ENCODE peak calls at places on chromosomes 11 and 22, in eight cellular contexts. One of them, this sample, is unnamed.

GRCh38 chr11:73661035-73661628 is 14.8 kb downstream of the PLEKHB1 start:
- DNase-seq in mucosa of descending colon: peak; percentile 92
- DNase-seq in body of pancreas: peak; percentile 88
- DNase-seq in RWPE1: peak; percentile 95
- DNase-seq in gastrocnemius medialis: peak; percentile 78
- DNase-seq in fibroblast of pulmonary artery: peak; percentile 87
- DNase-seq in lower lobe of right lung: peak; percentile 90
- DNase-seq in A549: peak; percentile 78
- DNase-seq in this sample: peak; percentile 67

GRCh38 chr22:44497904-44498242 is at the start of gene RTL6:
- DNase-seq in mucosa of descending colon: no peak
- DNase-seq in body of pancreas: no peak
- DNase-seq in RWPE1: no peak
- DNase-seq in gastrocnemius medialis: no peak
- DNase-seq in fibroblast of pulmonary artery: no peak
- DNase-seq in lower lobe of right lung: no peak
- DNase-seq in A549: no peak
- DNase-seq in this sample: no peak

GRCh38 chr11:14657841-14658240 is 14.2 kb downstream of the PDE3B start:
- DNase-seq in mucosa of descending colon: no peak
- DNase-seq in body of pancreas: no peak
- DNase-seq in RWPE1: no peak
- DNase-seq in gastrocnemius medialis: no peak
- DNase-seq in fibroblast of pulmonary artery: no peak
- DNase-seq in lower lobe of right lung: no peak
- DNase-seq in A549: no peak
- DNase-seq in this sample: no peak

GRCh38 chr11:110337570-110338193 is 41.3 kb upstream of the RDX start:
- DNase-seq in mucosa of descending colon: no peak
- DNase-seq in body of pancreas: no peak
- DNase-seq in RWPE1: peak; percentile 46
- DNase-seq in gastrocnemius medialis: no peak
- DNase-seq in fibroblast of pulmonary artery: peak; percentile 40
- DNase-seq in lower lobe of right lung: no peak
- DNase-seq in A549: no peak
- DNase-seq in this sample: peak; percentile 92

GRCh38 chr11:31240340-31240904 is 129.1 kb downstream of the DCDC1 start:
- DNase-seq in mucosa of descending colon: peak; percentile 13
- DNase-seq in body of pancreas: peak; percentile 18
- DNase-seq in RWPE1: no peak
- DNase-seq in gastrocnemius medialis: no peak
- DNase-seq in fibroblast of pulmonary artery: peak; percentile 69
- DNase-seq in lower lobe of right lung: no peak
- DNase-seq in A549: peak; percentile 73
- DNase-seq in this sample: peak; percentile 58

GRCh38 chr11:93089474-93090102 is 108.2 kb downstream of the SLC36A4 start:
- DNase-seq in mucosa of descending colon: peak; percentile 68
- DNase-seq in body of pancreas: no peak
- DNase-seq in RWPE1: no peak
- DNase-seq in gastrocnemius medialis: no peak
- DNase-seq in fibroblast of pulmonary artery: peak; percentile 53
- DNase-seq in lower lobe of right lung: no peak
- DNase-seq in A549: peak; percentile 43
- DNase-seq in this sample: peak; percentile 61

GRCh38 chr11:15815246-15816209 is 540.8 kb downstream of the SOX6 start:
- DNase-seq in mucosa of descending colon: peak; percentile 62
- DNase-seq in body of pancreas: no peak
- DNase-seq in RWPE1: no peak
- DNase-seq in gastrocnemius medialis: no peak
- DNase-seq in fibroblast of pulmonary artery: peak; percentile 76
- DNase-seq in lower lobe of right lung: no peak
- DNase-seq in A549: no peak
- DNase-seq in this sample: peak; percentile 68

GRCh38 chr11:563812-564578 is 3.2 kb downstream of the RASSF7 start:
- DNase-seq in mucosa of descending colon: no peak
- DNase-seq in body of pancreas: no peak
- DNase-seq in RWPE1: no peak
- DNase-seq in gastrocnemius medialis: no peak
- DNase-seq in fibroblast of pulmonary artery: no peak
- DNase-seq in lower lobe of right lung: no peak
- DNase-seq in A549: no peak
- DNase-seq in this sample: peak; percentile 56

GRCh38 chr22:19228174-19228573 is 49.6 kb upstream of the SLC25A1 start:
- DNase-seq in mucosa of descending colon: no peak
- DNase-seq in body of pancreas: no peak
- DNase-seq in RWPE1: no peak
- DNase-seq in gastrocnemius medialis: no peak
- DNase-seq in fibroblast of pulmonary artery: no peak
- DNase-seq in lower lobe of right lung: no peak
- DNase-seq in A549: no peak
- DNase-seq in this sample: no peak

GRCh38 chr11:84886344-84886743 is 740.8 kb downstream of the DLG2 start:
- DNase-seq in mucosa of descending colon: no peak
- DNase-seq in body of pancreas: no peak
- DNase-seq in RWPE1: no peak
- DNase-seq in gastrocnemius medialis: no peak
- DNase-seq in fibroblast of pulmonary artery: no peak
- DNase-seq in lower lobe of right lung: no peak
- DNase-seq in A549: no peak
- DNase-seq in this sample: no peak

GRCh38 chr11:9568854-9569587 is 4.4 kb upstream of the WEE1 start:
- DNase-seq in mucosa of descending colon: peak; percentile 91
- DNase-seq in body of pancreas: peak; percentile 83
- DNase-seq in RWPE1: peak; percentile 78
- DNase-seq in gastrocnemius medialis: peak; percentile 50
- DNase-seq in fibroblast of pulmonary artery: peak; percentile 94
- DNase-seq in lower lobe of right lung: peak; percentile 61
- DNase-seq in A549: peak; percentile 90
- DNase-seq in this sample: peak; percentile 100

GRCh38 chr11:75198278-75198948 is 42.2 kb upstream of the TPBGL start:
- DNase-seq in mucosa of descending colon: no peak
- DNase-seq in body of pancreas: no peak
- DNase-seq in RWPE1: peak; percentile 7
- DNase-seq in gastrocnemius medialis: no peak
- DNase-seq in fibroblast of pulmonary artery: no peak
- DNase-seq in lower lobe of right lung: no peak
- DNase-seq in A549: no peak
- DNase-seq in this sample: peak; percentile 49

GRCh38 chr11:8832571-8833260 is 78.3 kb upstream of the AKIP1 start:
- DNase-seq in mucosa of descending colon: no peak
- DNase-seq in body of pancreas: no peak
- DNase-seq in RWPE1: peak; percentile 77
- DNase-seq in gastrocnemius medialis: no peak
- DNase-seq in fibroblast of pulmonary artery: peak; percentile 60
- DNase-seq in lower lobe of right lung: peak; percentile 67
- DNase-seq in A549: no peak
- DNase-seq in this sample: peak; percentile 80

GRCh38 chr22:25475554-25476022 is 88.9 kb upstream of the GRK3 start:
- DNase-seq in mucosa of descending colon: no peak
- DNase-seq in body of pancreas: no peak
- DNase-seq in RWPE1: no peak
- DNase-seq in gastrocnemius medialis: no peak
- DNase-seq in fibroblast of pulmonary artery: peak; percentile 52
- DNase-seq in lower lobe of right lung: no peak
- DNase-seq in A549: peak; percentile 6
- DNase-seq in this sample: no peak

GRCh38 chr11:11279956-11280689 is 72.9 kb downstream of the CSNK2A3 start:
- DNase-seq in mucosa of descending colon: peak; percentile 16
- DNase-seq in body of pancreas: no peak
- DNase-seq in RWPE1: no peak
- DNase-seq in gastrocnemius medialis: no peak
- DNase-seq in fibroblast of pulmonary artery: peak; percentile 6
- DNase-seq in lower lobe of right lung: no peak
- DNase-seq in A549: no peak
- DNase-seq in this sample: peak; percentile 44

GRCh38 chr22:24230911-24231656 is 13.8 kb downstream of the GGT5 start:
- DNase-seq in mucosa of descending colon: peak; percentile 77
- DNase-seq in body of pancreas: peak; percentile 70
- DNase-seq in RWPE1: no peak
- DNase-seq in gastrocnemius medialis: no peak
- DNase-seq in fibroblast of pulmonary artery: no peak
- DNase-seq in lower lobe of right lung: peak; percentile 82
- DNase-seq in A549: no peak
- DNase-seq in this sample: no peak
- TF ChIP-seq CTCF in mucosa of descending colon: no peak
- TF ChIP-seq CTCF in body of pancreas: peak; percentile 41
- TF ChIP-seq CTCF in RWPE1: no peak
- TF ChIP-seq CTCF in gastrocnemius medialis: peak; percentile 21
- TF ChIP-seq CTCF in fibroblast of pulmonary artery: peak; percentile 34
- TF ChIP-seq CTCF in lower lobe of right lung: peak; percentile 52
- TF ChIP-seq CTCF in A549: peak; percentile 24
- TF ChIP-seq CTCF in this sample: peak; percentile 46

GRCh38 chr22:37058917-37059701 is 7.6 kb downstream of the KCTD17 start:
- DNase-seq in mucosa of descending colon: no peak
- DNase-seq in body of pancreas: no peak
- DNase-seq in RWPE1: no peak
- DNase-seq in gastrocnemius medialis: no peak
- DNase-seq in fibroblast of pulmonary artery: no peak
- DNase-seq in lower lobe of right lung: no peak
- DNase-seq in A549: no peak
- DNase-seq in this sample: no peak
- TF ChIP-seq CTCF in mucosa of descending colon: no peak
- TF ChIP-seq CTCF in body of pancreas: no peak
- TF ChIP-seq CTCF in RWPE1: no peak
- TF ChIP-seq CTCF in gastrocnemius medialis: no peak
- TF ChIP-seq CTCF in fibroblast of pulmonary artery: no peak
- TF ChIP-seq CTCF in lower lobe of right lung: no peak
- TF ChIP-seq CTCF in A549: no peak
- TF ChIP-seq CTCF in this sample: no peak

DNA sequence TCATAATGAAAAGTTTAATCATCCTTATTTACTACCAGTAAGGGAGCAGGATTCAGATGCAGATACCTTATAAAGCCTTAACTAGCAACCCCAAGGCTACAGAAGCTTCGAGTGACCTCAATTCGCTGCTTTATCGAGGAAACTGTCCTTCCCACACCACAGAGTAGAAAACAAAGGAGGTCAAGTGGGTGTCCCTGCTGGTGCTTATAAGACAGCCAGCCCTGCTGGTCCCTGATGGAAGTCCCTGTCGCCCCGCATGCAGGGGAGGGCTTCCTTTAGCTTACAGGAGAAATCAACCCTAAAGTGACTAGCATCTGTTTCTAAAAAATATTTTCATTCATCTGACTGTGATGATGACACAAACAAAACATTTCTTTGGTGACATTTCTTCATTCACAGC is 7.3 kb downstream of the MN1 start:
- DNase-seq in mucosa of descending colon: no peak
- DNase-seq in body of pancreas: no peak
- DNase-seq in RWPE1: no peak
- DNase-seq in gastrocnemius medialis: no peak
- DNase-seq in fibroblast of pulmonary artery: no peak
- DNase-seq in lower lobe of right lung: no peak
- DNase-seq in A549: no peak
- DNase-seq in this sample: no peak
- TF ChIP-seq CTCF in mucosa of descending colon: no peak
- TF ChIP-seq CTCF in body of pancreas: no peak
- TF ChIP-seq CTCF in RWPE1: no peak
- TF ChIP-seq CTCF in gastrocnemius medialis: no peak
- TF ChIP-seq CTCF in fibroblast of pulmonary artery: no peak
- TF ChIP-seq CTCF in lower lobe of right lung: no peak
- TF ChIP-seq CTCF in A549: no peak
- TF ChIP-seq CTCF in this sample: no peak

GRCh38 chr11:27505781-27506180 is 788 bp downstream of the LIN7C start:
- DNase-seq in mucosa of descending colon: no peak
- DNase-seq in body of pancreas: no peak
- DNase-seq in RWPE1: no peak
- DNase-seq in gastrocnemius medialis: no peak
- DNase-seq in fibroblast of pulmonary artery: no peak
- DNase-seq in lower lobe of right lung: no peak
- DNase-seq in A549: no peak
- DNase-seq in this sample: no peak

GRCh38 chr11:27507561-27508322 is 1.2 kb upstream of the LIN7C start:
- DNase-seq in mucosa of descending colon: no peak
- DNase-seq in body of pancreas: no peak
- DNase-seq in RWPE1: no peak
- DNase-seq in gastrocnemius medialis: no peak
- DNase-seq in fibroblast of pulmonary artery: no peak
- DNase-seq in lower lobe of right lung: no peak
- DNase-seq in A549: no peak
- DNase-seq in this sample: no peak

GRCh38 chr11:27501102-27501501 is 5.5 kb downstream of the LIN7C start:
- DNase-seq in mucosa of descending colon: no peak
- DNase-seq in body of pancreas: no peak
- DNase-seq in RWPE1: no peak
- DNase-seq in gastrocnemius medialis: no peak
- DNase-seq in fibroblast of pulmonary artery: no peak
- DNase-seq in lower lobe of right lung: no peak
- DNase-seq in A549: no peak
- DNase-seq in this sample: no peak

GRCh38 chr11:27509953-27510352 is 3.4 kb upstream of the LIN7C start:
- DNase-seq in mucosa of descending colon: no peak
- DNase-seq in body of pancreas: no peak
- DNase-seq in RWPE1: no peak
- DNase-seq in gastrocnemius medialis: no peak
- DNase-seq in fibroblast of pulmonary artery: no peak
- DNase-seq in lower lobe of right lung: no peak
- DNase-seq in A549: no peak
- DNase-seq in this sample: no peak

DNA sequence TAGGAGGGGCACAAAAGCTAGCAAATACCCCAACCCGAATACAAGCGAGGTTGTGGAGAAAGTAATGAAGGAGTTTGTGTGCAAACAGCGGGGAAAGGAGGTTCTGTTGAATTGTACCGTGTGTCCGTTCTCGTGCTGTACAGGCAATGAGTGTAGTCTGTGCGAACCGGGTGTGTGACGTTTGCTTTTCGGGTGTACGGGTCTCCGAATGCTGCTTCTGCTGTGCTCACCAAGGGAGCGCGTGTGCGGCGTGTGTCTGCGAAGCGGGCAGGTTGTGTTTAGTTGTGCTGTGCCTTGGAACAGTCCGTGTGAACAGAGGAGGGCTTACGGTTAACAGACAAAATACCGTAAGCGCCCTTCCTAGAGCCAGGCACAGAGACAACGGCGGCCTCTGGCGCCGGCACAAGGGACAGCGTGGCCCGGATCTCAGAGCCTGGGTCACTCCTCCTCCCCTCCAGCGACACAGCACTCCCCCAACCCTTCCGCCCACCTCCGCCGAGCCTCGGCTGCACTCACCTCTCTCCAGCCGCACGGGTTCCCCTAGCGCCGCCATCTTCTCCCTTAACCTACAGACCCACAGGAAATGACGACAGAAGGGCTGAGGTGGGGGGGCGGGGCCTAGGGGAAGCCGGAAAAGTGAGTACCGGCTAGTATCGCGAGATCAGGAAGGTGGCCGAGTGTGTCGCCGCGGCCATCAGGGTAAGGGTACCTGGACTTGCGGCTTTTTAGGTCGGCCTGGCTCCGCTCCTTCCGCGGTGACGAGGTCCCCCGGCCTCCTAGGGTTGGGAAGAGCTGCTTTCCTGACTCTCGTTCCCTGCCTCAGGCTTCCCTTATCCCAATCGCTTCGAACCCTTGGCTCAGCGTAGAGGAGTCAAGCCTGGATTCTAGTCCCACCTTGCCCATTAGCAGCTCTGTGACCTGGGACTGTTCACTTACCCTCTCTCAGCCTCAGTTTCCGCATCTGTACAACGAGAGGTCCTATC is at the start of gene LIN7C:
- DNase-seq in mucosa of descending colon: peak; percentile 99
- DNase-seq in body of pancreas: peak; percentile 97
- DNase-seq in RWPE1: peak; percentile 97
- DNase-seq in gastrocnemius medialis: peak; percentile 96
- DNase-seq in fibroblast of pulmonary artery: peak; percentile 96
- DNase-seq in lower lobe of right lung: peak; percentile 96
- DNase-seq in A549: peak; percentile 96
- DNase-seq in this sample: peak; percentile 86
- TF ChIP-seq CTCF in mucosa of descending colon: peak; percentile 6
- TF ChIP-seq CTCF in body of pancreas: peak; percentile 19
- TF ChIP-seq CTCF in RWPE1: no peak
- TF ChIP-seq CTCF in gastrocnemius medialis: no peak
- TF ChIP-seq CTCF in fibroblast of pulmonary artery: no peak
- TF ChIP-seq CTCF in lower lobe of right lung: no peak
- TF ChIP-seq CTCF in A549: no peak
- TF ChIP-seq CTCF in this sample: no peak